ENCODE peak calls at places on chromosome 17, in four cellular contexts. C is stimulated activated CD4-positive, alpha-beta T cell treated with anti-CD3 and anti-CD28 coated beads, Interleukin-15, amount 100 ng/mL, for 1 hour; K is colonic mucosa; P is HEK293T. F is an unnamed sample.

GRCh38 chr17:42055496-42055895 is 5.1 kb upstream of the C17orf113 start:
- DNase-seq in P (no peak), C (no peak), K (no peak), F (no peak)

GRCh38 chr17:57309479-57309878 is 53.2 kb downstream of the MSI2 start:
- DNase-seq in C (no peak), K (no peak), P (no peak), F (no peak)

GRCh38 chr17:42670199-42670924 is 6.4 kb downstream of the PLEKHH3 start:
- DNase-seq in P (no peak), K (no peak), C (no peak), F (no peak)

GRCh38 chr17:71938340-71939010 is 182.3 kb upstream of the SOX9 start:
- DNase-seq in P (no peak), C (no peak), K (no peak), F (no peak)

GRCh38 chr17:74446551-74447500 is 14.9 kb downstream of the GPRC5C start:
- DNase-seq in K (no peak), P (no peak), C (no peak), F (peak)

GRCh38 chr17:69246726-69247375 is 18.2 kb upstream of the ABCA10 start:
- DNase-seq in C (no peak), K (no peak), P (peak), F (no peak)

GRCh38 chr17:48610282-48611211 is at the start of gene HOXB7:
- DNase-seq in C (peak), K (peak), P (no peak), F (peak)

GRCh38 chr17:42436401-42436800 is 13.3 kb upstream of the CAVIN1 start:
- DNase-seq in P (no peak), K (no peak), C (no peak), F (no peak)

GRCh38 chr17:68892658-68893057 is 62.5 kb downstream of the ABCA8 start:
- DNase-seq in P (no peak), C (no peak), K (no peak), F (no peak)

GRCh38 chr17:75785016-75785769 is 587 bp downstream of the UNK start:
- DNase-seq in C (peak), K (peak), P (peak), F (peak)

GRCh38 chr17:5747964-5748363 is 163.7 kb upstream of the NLRP1 start:
- DNase-seq in C (no peak), P (no peak), K (no peak), F (no peak)

GRCh38 chr17:44331249-44331760 is 6.7 kb upstream of the SLC25A39 start:
- DNase-seq in P (peak), K (peak), C (no peak), F (no peak)

GRCh38 chr17:17125136-17126084 is 80.7 kb downstream of the PLD6 start:
- DNase-seq in C (no peak), P (no peak), K (no peak), F (no peak)

GRCh38 chr17:18191967-18192366 is 8.3 kb downstream of the ALKBH5 start:
- DNase-seq in C (no peak), K (no peak), P (no peak), F (no peak)

GRCh38 chr17:73465130-73465529 is 153.3 kb upstream of the CDC42EP4 start:
- DNase-seq in K (no peak), C (no peak), P (no peak), F (no peak)

GRCh38 chr17:77182205-77182604 is 41.4 kb downstream of the SEC14L1 start:
- DNase-seq in K (no peak), C (no peak), P (no peak), F (no peak)

GRCh38 chr17:10843806-10844205 is 5.9 kb upstream of the PIRT start:
- DNase-seq in C (peak), P (no peak), K (peak), F (no peak)

GRCh38 chr17:49053171-49053829 is 56.1 kb downstream of the IGF2BP1 start:
- DNase-seq in K (no peak), P (no peak), C (no peak), F (no peak)

GRCh38 chr17:21463779-21464407 is 87.7 kb downstream of the KCNJ12 start:
- DNase-seq in K (no peak), P (no peak), C (no peak), F (no peak)

GRCh38 chr17:41339571-41340169 is 11.0 kb downstream of the KRT33A start:
- DNase-seq in P (no peak), C (no peak), K (no peak), F (no peak)

GRCh38 chr17:41571561-41572434 is at the start of gene KRT9:
- DNase-seq in K (no peak), P (no peak), C (no peak), F (no peak)

GRCh38 chr17:6660765-6661463 is 9.4 kb downstream of the C17orf100 start:
- DNase-seq in K (no peak), P (no peak), C (no peak), F (peak)

GRCh38 chr17:78378225-78379133 is at the start of gene PGS1:
- DNase-seq in C (peak), P (peak), K (peak), F (peak)

GRCh38 chr17:19726615-19727376 is 10.4 kb upstream of the SLC47A2 start:
- DNase-seq in K (no peak), C (no peak), P (no peak), F (no peak)

GRCh38 chr17:49035470-49036269 is 38.5 kb downstream of the IGF2BP1 start:
- DNase-seq in C (peak), P (peak), K (peak), F (no peak)

GRCh38 chr17:72187544-72187943 is 66.7 kb downstream of the SOX9 start:
- DNase-seq in C (no peak), P (no peak), K (peak), F (no peak)

GRCh38 chr17:75774471-75774987 is 9.5 kb upstream of the GALK1 start:
- DNase-seq in C (no peak), P (no peak), K (no peak), F (no peak)

GRCh38 chr17:81338301-81339179 is 43.4 kb upstream of the SLC38A10 start:
- DNase-seq in C (no peak), K (no peak), P (no peak), F (no peak)

GRCh38 chr17:63709110-63709509 is 9.2 kb upstream of the LIMD2 start:
- DNase-seq in C (no peak), P (no peak), K (no peak), F (no peak)

F was measured in dorsolateral prefrontal cortex.